ENCODE peak calls at places on chromosomes 3 and 15, in ten cellular contexts. T, I, V, Z, D, K, P, M, Y and E are unnamed samples.

GRCh38 chr15:49890689-49891088 is 228.3 kb downstream of the ATP8B4 start:
- DNase-seq in T (no peak), I (no peak), V (no peak), Z (no peak), D (no peak), K (peak; percentile 15), P (no peak), M (no peak), Y (no peak), E (no peak)

GRCh38 chr3:86563358-86563970 is 427.5 kb downstream of the VGLL3 start:
- DNase-seq in T (no peak), I (peak; percentile 57), V (no peak), Z (no peak), D (no peak), K (no peak), P (peak; percentile 26), M (peak; percentile 34), Y (no peak), E (no peak)

GRCh38 chr3:186886202-186886820 is 43.8 kb downstream of the ADIPOQ start:
- DNase-seq in T (no peak), I (no peak), V (no peak), Z (no peak), D (no peak), K (no peak), P (no peak), M (no peak), Y (no peak), E (no peak)

GRCh38 chr3:164040991-164041390 is 1037.3 kb downstream of the SI start:
- DNase-seq in T (no peak), I (no peak), V (no peak), Z (no peak), D (no peak), K (no peak), P (no peak), M (no peak), Y (no peak), E (no peak)

GRCh38 chr15:44102675-44103254 is 92.3 kb downstream of the FRMD5 start:
- DNase-seq in T (no peak), I (peak; percentile 71), V (no peak), Z (no peak), D (peak; percentile 34), K (no peak), P (no peak), M (peak; percentile 75), Y (no peak), E (no peak)

GRCh38 chr3:68931406-68932149 is 769 bp downstream of the TAFA4 start:
- DNase-seq in T (no peak), I (no peak), V (no peak), Z (no peak), D (no peak), K (no peak), P (no peak), M (no peak), Y (no peak), E (no peak)

GRCh38 chr3:57949779-57950618 is 58.2 kb upstream of the FLNB start:
- DNase-seq in T (peak; percentile 55), I (peak; percentile 56), V (no peak), Z (no peak), D (peak; percentile 54), K (no peak), P (no peak), M (peak; percentile 38), Y (peak; percentile 70), E (no peak)

GRCh38 chr15:67080118-67080899 is 14.9 kb downstream of the SMAD3 start:
- DNase-seq in T (peak; percentile 73), I (no peak), V (no peak), Z (peak; percentile 67), D (peak; percentile 63), K (no peak), P (no peak), M (no peak), Y (no peak), E (no peak)

GRCh38 chr3:70737656-70738309 is 425.3 kb upstream of the MDFIC2 start:
- DNase-seq in T (no peak), I (peak; percentile 48), V (no peak), Z (no peak), D (no peak), K (no peak), P (no peak), M (peak; percentile 25), Y (no peak), E (no peak)

GRCh38 chr15:92840149-92840548 is 60.0 kb upstream of the CHD2 start:
- DNase-seq in T (peak; percentile 44), I (no peak), V (no peak), Z (no peak), D (peak; percentile 31), K (no peak), P (no peak), M (no peak), Y (no peak), E (no peak)

GRCh38 chr3:58066842-58067241 is 58.6 kb downstream of the FLNB start:
- DNase-seq in T (no peak), I (no peak), V (no peak), Z (no peak), D (no peak), K (no peak), P (no peak), M (peak; percentile 27), Y (no peak), E (no peak)

GRCh38 chr3:183195266-183195665 is 32.7 kb upstream of the LAMP3 start:
- DNase-seq in T (no peak), I (no peak), V (no peak), Z (no peak), D (no peak), K (no peak), P (no peak), M (no peak), Y (no peak), E (no peak)

GRCh38 chr15:81015595-81016252 is 15.0 kb downstream of the TLNRD1 start:
- DNase-seq in T (no peak), I (no peak), V (no peak), Z (no peak), D (no peak), K (no peak), P (no peak), M (no peak), Y (no peak), E (no peak)
- TF ChIP-seq EP300 in T (no peak), I (no peak), V (no peak), Z (no peak), D (no peak), K (no peak), P (no peak), M (no peak), Y (no peak), E (no peak)

DNA sequence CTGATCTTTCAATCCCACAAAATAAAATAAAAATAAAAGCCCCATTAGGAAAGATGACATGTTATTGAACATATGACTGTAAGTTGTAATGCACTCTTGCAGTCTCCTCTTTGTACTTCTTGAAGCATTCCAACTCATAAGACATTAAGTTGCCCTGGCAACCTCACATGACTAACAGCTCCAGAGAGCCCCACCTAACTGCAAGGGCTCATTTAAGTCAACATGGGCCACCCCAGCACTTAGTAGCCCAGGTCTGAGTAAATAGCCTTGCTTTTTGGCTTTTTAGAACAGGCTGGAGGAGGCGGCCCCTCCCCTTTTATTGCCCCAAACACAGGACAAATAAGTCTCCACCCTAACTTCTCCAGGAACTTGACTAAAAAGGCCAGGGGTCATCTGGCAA is 135.1 kb downstream of the TMCO5A start:
- DNase-seq in T (peak; percentile 78), I (peak; percentile 49), V (no peak), Z (peak; percentile 29), D (peak; percentile 47), K (peak; percentile 78), P (no peak), M (no peak), Y (peak; percentile 68), E (no peak)
- TF ChIP-seq EP300 in T (no peak), I (no peak), V (no peak), Z (no peak), D (no peak), K (no peak), P (no peak), M (no peak), Y (no peak), E (no peak)

DNA sequence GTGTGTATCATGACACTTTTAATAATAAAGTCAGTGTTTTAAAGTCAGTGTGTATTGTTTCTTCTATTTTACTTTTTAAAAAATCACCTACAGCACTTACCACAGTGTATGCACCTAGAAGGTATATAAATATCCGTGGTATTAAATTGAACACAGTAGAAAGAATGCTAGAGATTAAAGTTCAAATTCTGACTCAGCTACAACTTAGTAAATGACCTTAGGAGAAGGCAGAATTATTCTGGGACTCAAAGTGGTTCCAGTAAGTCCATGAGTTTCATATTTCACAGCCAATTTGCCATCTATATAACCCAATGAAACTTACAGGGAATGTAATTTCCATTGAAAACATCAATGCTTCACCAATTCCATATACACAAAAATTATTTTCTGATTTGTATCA is 52.7 kb upstream of the MAP4 start:
- DNase-seq in T (no peak), I (no peak), V (no peak), Z (no peak), D (no peak), K (no peak), P (no peak), M (no peak), Y (no peak), E (no peak)
- TF ChIP-seq EP300 in T (no peak), I (no peak), V (no peak), Z (no peak), D (no peak), K (no peak), P (no peak), M (no peak), Y (no peak), E (no peak)

GRCh38 chr3:128438488-128439072 is 28.1 kb downstream of the DNAJB8 start:
- DNase-seq in T (no peak), I (no peak), V (no peak), Z (no peak), D (no peak), K (no peak), P (peak; percentile 54), M (no peak), Y (no peak), E (no peak)

GRCh38 chr3:128434524-128434923 is 32.2 kb downstream of the DNAJB8 start:
- DNase-seq in T (no peak), I (no peak), V (no peak), Z (no peak), D (no peak), K (no peak), P (no peak), M (no peak), Y (no peak), E (no peak)

GRCh38 chr3:128435561-128435960 is 31.1 kb downstream of the DNAJB8 start:
- DNase-seq in T (no peak), I (no peak), V (no peak), Z (no peak), D (no peak), K (no peak), P (no peak), M (no peak), Y (no peak), E (no peak)

GRCh38 chr3:128435058-128435457 is 31.6 kb downstream of the DNAJB8 start:
- DNase-seq in T (no peak), I (no peak), V (no peak), Z (no peak), D (peak; percentile 76), K (no peak), P (peak; percentile 22), M (no peak), Y (no peak), E (no peak)

GRCh38 chr3:128436214-128436613 is 30.5 kb downstream of the DNAJB8 start:
- DNase-seq in T (no peak), I (no peak), V (no peak), Z (no peak), D (no peak), K (no peak), P (no peak), M (no peak), Y (no peak), E (no peak)
- TF ChIP-seq EP300 in T (no peak), I (no peak), V (no peak), Z (no peak), D (no peak), K (no peak), P (no peak), M (no peak), Y (no peak), E (no peak)

GRCh38 chr15:99955181-99955525 is 221.9 kb upstream of the LYSMD4 start:
- DNase-seq in T (no peak), I (no peak), V (no peak), Z (no peak), D (no peak), K (no peak), P (no peak), M (no peak), Y (no peak), E (no peak)
- TF ChIP-seq EP300 in T (no peak), I (no peak), V (no peak), Z (no peak), D (no peak), K (no peak), P (no peak), M (no peak), Y (no peak), E (no peak)